ENCODE peak calls at places on chromosome 16, in four cellular contexts. K is H9, B is IMR-90, G is H1. M is an unnamed sample. For H3K4me1, the result is how much of the 10 kb centered on the place peaks cover.

GRCh38 chr16:62225675-62226074 is 189.4 kb upstream of the CDH8 start:
- DNase-seq in B (no peak), K (peak), G (peak), M (peak)

GRCh38 chr16:66660422-66661209 is 35.9 kb downstream of the CMTM4 start:
- DNase-seq in B (peak), K (no peak), G (no peak), M (peak)

GRCh38 chr16:31476305-31477219 is 4.6 kb downstream of the TGFB1I1 start:
- DNase-seq in B (no peak), K (peak), G (no peak), M (peak)

GRCh38 chr16:81376880-81377279 is 62.1 kb downstream of the GAN start:
- DNase-seq in B (no peak), K (no peak), G (no peak), M (no peak)

GRCh38 chr16:2432801-2433505 is 3.7 kb downstream of the CCNF start:
- DNase-seq in K (no peak), G (no peak), B (no peak), M (no peak)

GRCh38 chr16:56848955-56849689 is 15.9 kb upstream of the SLC12A3 start:
- DNase-seq in K (no peak), B (peak), G (no peak), M (no peak)

GRCh38 chr16:56972403-56972802 is 10.7 kb downstream of the CETP start:
- DNase-seq in G (no peak), K (no peak), B (no peak), M (no peak)

GRCh38 chr16:67029249-67030096 is 524 bp downstream of the CBFB start:
- DNase-seq in K (no peak), G (no peak), B (peak), M (peak)

GRCh38 chr16:57859331-57859730 is 57.0 kb upstream of the KIFC3 start:
- DNase-seq in K (no peak), G (no peak), B (peak), M (peak)

GRCh38 chr16:50208460-50208931 is 55.4 kb downstream of the TENT4B start:
- DNase-seq in B (peak), G (no peak), K (no peak), M (no peak)

GRCh38 chr16:71288570-71288889 is 672 bp downstream of the CMTR2 start:
- DNase-seq in G (no peak), K (no peak), B (peak), M (peak)

GRCh38 chr16:69741951-69742904 is 12.5 kb downstream of the NOB1 start:
- DNase-seq in G (no peak), K (no peak), B (peak), M (no peak)

GRCh38 chr16:23284584-23284983 is 17.5 kb upstream of the SCNN1B start:
- DNase-seq in G (no peak), B (no peak), K (no peak), M (no peak)

GRCh38 chr16:27445502-27446175 is 43.7 kb downstream of the IL21R start:
- DNase-seq in B (no peak), G (no peak), K (no peak), M (no peak)

GRCh38 chr16:20826039-20826566 is 19.8 kb downstream of the REXO5 start:
- DNase-seq in G (no peak), K (no peak), B (peak), M (no peak)

GRCh38 chr16:84557504-84557903 is 53.0 kb upstream of the MEAK7 start:
- DNase-seq in G (no peak), K (peak), B (no peak), M (no peak)

GRCh38 chr16:58456193-58456592 is 43.8 kb upstream of the NDRG4 start:
- DNase-seq in K (no peak), G (no peak), B (no peak), M (no peak)

GRCh38 chr16:85838876-85839585 is 39.5 kb downstream of the COX4I1 start:
- DNase-seq in K (no peak), B (no peak), G (no peak), M (no peak)

GRCh38 chr16:10256855-10257641 is 74.8 kb upstream of the GRIN2A start:
- DNase-seq in B (no peak), K (peak), G (peak), M (peak)

GRCh38 chr16:12090162-12090552 is 113.6 kb downstream of the SNX29 start:
- DNase-seq in B (no peak), G (no peak), K (peak), M (peak)

GRCh38 chr16:57535680-57536305 is 578 bp downstream of the CCDC102A start:
- DNase-seq in K (peak), B (peak), G (peak), M (peak)

GRCh38 chr16:11211061-11211976 is 44.7 kb downstream of the SOCS1 start:
- DNase-seq in B (no peak), G (no peak), K (peak), M (peak)

DNA sequence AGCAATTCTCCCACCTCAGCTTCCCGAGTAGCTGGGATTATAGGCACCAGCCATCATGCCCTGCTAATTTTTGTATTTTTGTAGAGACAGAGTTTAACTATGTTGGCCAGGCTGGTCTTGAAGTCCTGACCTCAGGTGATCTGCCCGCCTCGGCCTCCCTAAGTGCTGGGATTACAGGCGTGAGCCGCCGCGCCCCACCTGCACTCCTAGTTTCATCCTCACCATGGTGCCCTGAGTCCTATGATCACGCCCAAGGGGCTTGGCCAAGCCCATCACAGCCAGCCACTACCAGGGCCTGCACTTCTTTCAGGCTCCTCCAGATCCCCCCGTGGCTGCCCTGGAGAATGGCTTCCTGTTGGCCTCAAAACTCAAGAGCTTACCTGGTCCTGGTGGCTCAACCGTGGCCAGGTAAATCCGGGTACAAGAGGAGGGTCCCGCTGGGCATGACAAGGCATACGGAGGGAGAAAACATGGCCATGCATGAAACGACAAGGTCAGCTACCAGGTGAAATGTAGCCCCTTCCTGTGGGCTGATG is 20.4 kb upstream of the TFAP4 start:
- DNase-seq in B (no peak), K (no peak), G (no peak), M (no peak)
- H3K56ac ChIP-seq in B (no peak), K (no peak), G (no peak), M (peak)

GRCh38 chr16:55494994-55495421 is 13.9 kb upstream of the LPCAT2 start:
- DNase-seq in B (peak), G (no peak), K (peak), M (peak)
- H3K4me1 ChIP-seq in B (under half), G (under half), K (under half), M (under half)

DNA sequence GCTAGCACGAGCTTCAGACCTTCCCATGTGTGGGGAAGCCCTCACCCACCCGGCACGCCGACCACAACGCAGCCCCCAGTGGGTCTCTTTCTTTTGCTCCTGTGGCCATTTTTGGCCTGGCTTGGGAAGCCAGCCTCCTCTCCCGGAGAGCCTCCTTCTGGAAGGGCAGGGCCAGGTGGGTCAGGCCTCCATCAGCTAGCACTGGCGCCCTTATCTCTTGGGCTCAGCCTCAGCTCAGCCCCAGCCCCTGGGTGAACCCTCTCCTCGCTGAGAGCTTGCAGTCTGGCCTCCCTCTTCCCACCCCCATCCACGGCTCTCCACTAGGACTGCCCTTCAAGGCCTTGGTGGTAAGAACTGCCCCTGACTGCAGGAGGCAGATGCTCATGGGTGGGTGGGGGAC is 14.7 kb upstream of the JPH3 start:
- DNase-seq in K (no peak), G (no peak), B (no peak), M (no peak)
- H2BK15ac ChIP-seq in K (no peak), G (no peak), B (no peak), M (no peak)

GRCh38 chr16:53100131-53100748 is 45.4 kb downstream of the CHD9 start:
- DNase-seq in K (no peak), B (no peak), G (no peak), M (no peak)

GRCh38 chr16:53098526-53099317 is 43.9 kb downstream of the CHD9 start:
- DNase-seq in K (peak), B (peak), G (no peak), M (peak)

GRCh38 chr16:53100889-53101288 is 46.1 kb downstream of the CHD9 start:
- DNase-seq in G (no peak), K (no peak), B (no peak), M (no peak)

GRCh38 chr16:53097190-53097589 is 42.4 kb downstream of the CHD9 start:
- DNase-seq in G (no peak), B (no peak), K (no peak), M (no peak)

DNA sequence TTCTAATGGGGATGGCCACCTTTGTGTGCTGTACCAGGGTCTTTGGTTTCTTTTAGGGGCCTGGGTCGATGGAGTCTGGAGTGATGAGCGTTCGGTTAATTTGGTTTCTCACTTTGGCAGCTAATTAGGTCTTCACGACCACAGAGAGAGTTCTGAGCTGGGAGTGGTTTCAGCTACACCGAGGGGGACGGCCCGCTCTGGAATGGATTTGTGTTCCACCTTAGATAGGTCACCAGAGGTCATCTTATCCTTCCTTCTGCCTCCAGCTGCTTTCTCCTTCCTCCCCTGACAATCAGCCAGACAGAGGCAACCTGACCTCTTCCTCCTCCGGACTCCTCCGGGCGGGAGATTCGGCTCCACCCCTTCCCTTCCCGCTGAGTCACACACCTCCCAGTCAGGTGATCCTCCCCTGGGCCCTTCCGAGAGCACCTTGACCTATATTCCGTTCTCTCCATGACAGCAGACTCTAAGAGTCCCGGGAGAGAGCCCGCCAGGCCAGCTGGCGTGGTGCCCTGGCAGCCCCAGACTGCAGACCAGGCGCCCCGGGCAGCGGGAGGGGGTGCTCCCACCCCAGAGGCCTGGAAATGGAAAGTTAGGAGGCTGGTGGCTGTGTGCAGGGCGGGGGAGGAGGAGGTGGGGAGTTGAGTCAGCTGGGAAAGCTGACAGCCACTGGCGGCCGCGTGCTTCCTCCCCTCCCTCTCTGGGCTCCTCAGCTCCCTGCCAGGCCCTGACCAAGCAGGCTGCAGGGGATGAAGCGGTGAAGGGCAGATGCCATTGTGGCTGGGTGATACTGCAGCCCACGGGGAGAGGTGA is 44.7 kb downstream of the CHD9 start:
- DNase-seq in K (peak), B (peak), G (peak), M (peak)
- H3K56ac ChIP-seq in K (no peak), B (peak), G (peak), M (peak)

DNA sequence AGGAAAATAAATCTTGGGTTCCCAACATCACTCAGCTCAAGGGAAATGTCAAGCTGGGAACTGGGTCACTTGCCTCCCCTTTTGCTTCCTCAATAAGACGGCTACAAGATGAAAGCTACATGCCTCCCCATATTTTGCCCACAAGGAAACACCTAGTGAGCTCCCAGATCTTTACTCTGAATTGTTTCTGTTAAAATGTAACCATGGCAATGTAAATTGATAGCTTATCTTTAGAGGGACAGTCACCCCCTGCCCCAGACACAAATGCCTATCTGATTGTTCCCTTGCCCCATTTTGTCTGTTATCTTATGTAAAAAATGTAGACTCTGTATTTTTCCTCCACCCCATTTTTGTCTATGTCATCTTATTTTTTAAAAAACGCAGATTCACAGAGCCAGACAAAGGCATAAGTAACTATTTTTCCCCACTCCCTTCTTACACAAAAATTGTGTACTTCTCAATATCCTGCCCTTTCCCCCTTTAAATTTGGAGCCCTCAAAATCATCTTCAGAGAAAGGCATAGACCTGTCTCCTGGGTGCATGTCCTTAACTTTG is 288.7 kb upstream of the ERCC4 start:
- DNase-seq in G (no peak), K (no peak), B (no peak), M (peak)
- H3K4me1 ChIP-seq in G (under half), K (under half), B (under half), M (under half)